ENCODE peak calls at places on chromosomes 16 and 17, in four cellular contexts. One of them, this sample, is unnamed. For H3K4me1, the result is how much of the 10 kb centered on the place peaks cover.

GRCh38 chr16:23368469-23368868 is 66.4 kb downstream of the SCNN1B start:
- DNase-seq in uterus: no peak
- DNase-seq in sigmoid colon: no peak
- DNase-seq in stomach: no peak
- DNase-seq in this sample: no peak

GRCh38 chr17:74882517-74883240 is 9.9 kb upstream of the FDXR start:
- DNase-seq in sigmoid colon: no peak
- DNase-seq in stomach: no peak
- DNase-seq in uterus: no peak
- DNase-seq in this sample: no peak

GRCh38 chr17:27741361-27741861 is 58.9 kb downstream of the NOS2 start:
- DNase-seq in sigmoid colon: no peak
- DNase-seq in uterus: no peak
- DNase-seq in stomach: no peak
- DNase-seq in this sample: no peak

GRCh38 chr16:68450741-68451140 is 2.4 kb upstream of the SMPD3 start:
- DNase-seq in uterus: no peak
- DNase-seq in stomach: no peak
- DNase-seq in sigmoid colon: no peak
- DNase-seq in this sample: no peak

GRCh38 chr16:84360170-84360569 is 8.2 kb upstream of the ATP2C2 start:
- DNase-seq in stomach: no peak
- DNase-seq in uterus: no peak
- DNase-seq in sigmoid colon: no peak
- DNase-seq in this sample: no peak

GRCh38 chr16:67551972-67552371 is 10.4 kb upstream of the CTCF start:
- DNase-seq in uterus: no peak
- DNase-seq in sigmoid colon: peak
- DNase-seq in stomach: no peak
- DNase-seq in this sample: no peak

GRCh38 chr17:43772877-43773648 is 5.7 kb downstream of the DUSP3 start:
- DNase-seq in stomach: no peak
- DNase-seq in sigmoid colon: no peak
- DNase-seq in uterus: no peak
- DNase-seq in this sample: peak

GRCh38 chr17:30000755-30001257 is 59.4 kb downstream of the EFCAB5 start:
- DNase-seq in sigmoid colon: no peak
- DNase-seq in uterus: no peak
- DNase-seq in stomach: no peak
- DNase-seq in this sample: no peak

GRCh38 chr17:82007495-82008257 is 15.0 kb downstream of the CENPX start:
- DNase-seq in sigmoid colon: no peak
- DNase-seq in uterus: no peak
- DNase-seq in stomach: no peak
- DNase-seq in this sample: no peak

GRCh38 chr17:70313450-70313849 is 144.1 kb downstream of the KCNJ2 start:
- DNase-seq in sigmoid colon: no peak
- DNase-seq in stomach: no peak
- DNase-seq in uterus: no peak
- DNase-seq in this sample: no peak

GRCh38 chr17:27984816-27985215 is 57.7 kb upstream of the NLK start:
- DNase-seq in stomach: no peak
- DNase-seq in sigmoid colon: no peak
- DNase-seq in uterus: peak
- DNase-seq in this sample: no peak

GRCh38 chr16:88380099-88380498 is 2.7 kb upstream of the ZNF469 start:
- DNase-seq in uterus: no peak
- DNase-seq in stomach: no peak
- DNase-seq in sigmoid colon: peak
- DNase-seq in this sample: no peak

GRCh38 chr16:9992441-9992840 is 189.8 kb downstream of the GRIN2A start:
- DNase-seq in uterus: no peak
- DNase-seq in stomach: no peak
- DNase-seq in sigmoid colon: no peak
- DNase-seq in this sample: no peak

GRCh38 chr17:60641810-60642220 is 35.8 kb upstream of the BCAS3 start:
- DNase-seq in stomach: peak
- DNase-seq in uterus: peak
- DNase-seq in sigmoid colon: peak
- DNase-seq in this sample: no peak

GRCh38 chr17:68398731-68399637 is 58.3 kb downstream of the WIPI1 start:
- DNase-seq in sigmoid colon: peak
- DNase-seq in stomach: peak
- DNase-seq in uterus: peak
- DNase-seq in this sample: no peak

GRCh38 chr16:29790949-29791844 is 646 bp downstream of the KIF22 start:
- DNase-seq in sigmoid colon: no peak
- DNase-seq in uterus: no peak
- DNase-seq in stomach: no peak
- DNase-seq in this sample: no peak

GRCh38 chr17:29936724-29937123 is 4.7 kb upstream of the EFCAB5 start:
- DNase-seq in sigmoid colon: no peak
- DNase-seq in stomach: no peak
- DNase-seq in uterus: no peak
- DNase-seq in this sample: no peak

GRCh38 chr16:23694707-23695373 is 16.2 kb downstream of the PLK1 start:
- DNase-seq in stomach: no peak
- DNase-seq in uterus: no peak
- DNase-seq in sigmoid colon: no peak
- DNase-seq in this sample: no peak

GRCh38 chr17:81926451-81927144 is 937 bp downstream of the MAFG start:
- DNase-seq in uterus: peak
- DNase-seq in stomach: peak
- DNase-seq in sigmoid colon: peak
- DNase-seq in this sample: peak

GRCh38 chr17:54937018-54937417 is 31.4 kb downstream of the COX11 start:
- DNase-seq in stomach: no peak
- DNase-seq in sigmoid colon: no peak
- DNase-seq in uterus: no peak
- DNase-seq in this sample: no peak

GRCh38 chr17:10875411-10875810 is 37.5 kb upstream of the PIRT start:
- DNase-seq in sigmoid colon: no peak
- DNase-seq in uterus: no peak
- DNase-seq in stomach: no peak
- DNase-seq in this sample: no peak

GRCh38 chr17:21239680-21240374 is 13.4 kb downstream of the NATD1 start:
- DNase-seq in uterus: peak
- DNase-seq in sigmoid colon: no peak
- DNase-seq in stomach: no peak
- DNase-seq in this sample: no peak

GRCh38 chr17:7852262-7852670 is 2.6 kb upstream of the TMEM88 start:
- DNase-seq in sigmoid colon: peak
- DNase-seq in stomach: no peak
- DNase-seq in uterus: peak
- DNase-seq in this sample: no peak

GRCh38 chr17:28828294-28829040 is 14.1 kb downstream of the FAM222B start:
- DNase-seq in stomach: peak
- DNase-seq in sigmoid colon: peak
- DNase-seq in uterus: no peak
- DNase-seq in this sample: no peak

GRCh38 chr17:70636517-70637133 is 467.3 kb downstream of the KCNJ2 start:
- DNase-seq in sigmoid colon: no peak
- DNase-seq in stomach: no peak
- DNase-seq in uterus: no peak
- DNase-seq in this sample: no peak

GRCh38 chr17:27940503-27940902 is 47.3 kb upstream of the LYRM9 start:
- DNase-seq in uterus: no peak
- DNase-seq in stomach: no peak
- DNase-seq in sigmoid colon: no peak
- DNase-seq in this sample: no peak

GRCh38 chr17:63120406-63120805 is 154.4 kb downstream of the TANC2 start:
- DNase-seq in stomach: no peak
- DNase-seq in sigmoid colon: no peak
- DNase-seq in uterus: no peak
- DNase-seq in this sample: no peak

GRCh38 chr16:84497836-84498610 is 6.4 kb downstream of the MEAK7 start:
- DNase-seq in uterus: no peak
- DNase-seq in stomach: no peak
- DNase-seq in sigmoid colon: no peak
- DNase-seq in this sample: no peak

GRCh38 chr17:64115043-64115698 is 14.8 kb downstream of the ERN1 start:
- DNase-seq in sigmoid colon: no peak
- DNase-seq in stomach: peak
- DNase-seq in uterus: no peak
- DNase-seq in this sample: no peak

GRCh38 chr16:3576211-3576610 is 992 bp downstream of the NLRC3 start:
- DNase-seq in stomach: no peak
- DNase-seq in sigmoid colon: no peak
- DNase-seq in uterus: no peak
- DNase-seq in this sample: no peak

GRCh38 chr16:87926246-87927194 is 9.8 kb downstream of the CA5A start:
- DNase-seq in sigmoid colon: no peak
- DNase-seq in uterus: no peak
- DNase-seq in stomach: no peak
- DNase-seq in this sample: no peak

GRCh38 chr16:22217890-22218730 is 12.0 kb downstream of the EEF2K start:
- DNase-seq in stomach: no peak
- DNase-seq in uterus: peak
- DNase-seq in sigmoid colon: peak
- DNase-seq in this sample: peak

GRCh38 chr17:9529033-9529748 is 46.4 kb downstream of the STX8 start:
- DNase-seq in sigmoid colon: no peak
- DNase-seq in stomach: no peak
- DNase-seq in uterus: no peak
- DNase-seq in this sample: no peak

GRCh38 chr17:76033139-76033538 is 6.0 kb upstream of the EVPL start:
- DNase-seq in stomach: no peak
- DNase-seq in uterus: no peak
- DNase-seq in sigmoid colon: no peak
- DNase-seq in this sample: no peak

GRCh38 chr17:2054262-2054739 is 602 bp upstream of the HIC1 start:
- DNase-seq in uterus: peak
- DNase-seq in sigmoid colon: peak
- DNase-seq in stomach: no peak
- DNase-seq in this sample: peak

GRCh38 chr17:2053380-2054261 is 1.3 kb upstream of the HIC1 start:
- DNase-seq in stomach: peak
- DNase-seq in sigmoid colon: peak
- DNase-seq in uterus: peak
- DNase-seq in this sample: peak

GRCh38 chr17:2056221-2057129 is 1.6 kb downstream of the HIC1 start:
- DNase-seq in stomach: no peak
- DNase-seq in uterus: peak
- DNase-seq in sigmoid colon: peak
- DNase-seq in this sample: no peak

GRCh38 chr17:2055494-2056220 is 754 bp downstream of the HIC1 start:
- DNase-seq in sigmoid colon: peak
- DNase-seq in stomach: no peak
- DNase-seq in uterus: peak
- DNase-seq in this sample: peak

DNA sequence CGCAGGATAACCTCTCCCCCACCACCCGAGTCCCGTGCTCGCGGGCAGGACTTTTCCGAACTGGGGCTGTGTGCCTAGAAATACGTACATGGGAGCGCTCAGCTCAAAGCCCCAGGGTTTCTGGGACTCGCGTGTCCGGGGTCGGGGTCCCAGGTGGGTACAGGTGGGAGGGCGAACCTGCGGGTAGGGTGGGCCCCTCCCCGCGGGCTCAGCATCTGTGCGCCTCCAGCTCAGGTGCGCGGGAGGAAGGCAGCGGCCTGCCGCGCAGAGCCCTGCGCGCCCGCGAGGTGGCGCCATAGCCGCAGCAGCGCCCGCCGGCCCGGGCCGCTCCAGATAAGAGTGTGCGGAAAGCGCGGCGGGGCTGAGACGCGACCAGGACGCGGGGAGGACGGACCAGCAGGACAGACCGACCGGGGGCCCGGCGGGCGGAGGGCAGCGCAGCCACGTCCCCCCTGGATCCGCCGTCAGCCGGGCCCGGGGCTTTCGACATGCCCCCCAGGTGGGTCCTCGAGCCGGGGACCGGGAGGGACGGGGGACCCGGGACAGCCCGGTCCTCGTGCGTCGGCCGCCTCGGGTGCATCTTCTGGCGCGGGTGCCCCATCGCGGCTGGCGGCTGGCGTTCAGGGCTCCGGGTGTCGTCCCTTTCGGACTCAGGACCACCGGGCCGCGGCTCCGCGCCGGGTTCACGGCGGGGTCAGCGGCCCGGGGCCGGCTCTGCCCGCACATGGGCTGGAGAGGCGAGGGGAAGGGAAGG is at the start of gene HIC1:
- DNase-seq in uterus: peak
- DNase-seq in sigmoid colon: peak
- DNase-seq in stomach: peak
- DNase-seq in this sample: peak
- TF ChIP-seq POLR2A in uterus: peak
- TF ChIP-seq POLR2A in sigmoid colon: peak
- TF ChIP-seq POLR2A in stomach: no peak
- TF ChIP-seq POLR2A in this sample: peak

GRCh38 chr17:58285422-58285810 is 4.7 kb upstream of the MPO start:
- DNase-seq in uterus: no peak
- DNase-seq in stomach: no peak
- DNase-seq in sigmoid colon: peak
- DNase-seq in this sample: no peak
- H3K4me1 ChIP-seq in uterus: under half
- H3K4me1 ChIP-seq in stomach: under half
- H3K4me1 ChIP-seq in sigmoid colon: under half
- H3K4me1 ChIP-seq in this sample: under half

DNA sequence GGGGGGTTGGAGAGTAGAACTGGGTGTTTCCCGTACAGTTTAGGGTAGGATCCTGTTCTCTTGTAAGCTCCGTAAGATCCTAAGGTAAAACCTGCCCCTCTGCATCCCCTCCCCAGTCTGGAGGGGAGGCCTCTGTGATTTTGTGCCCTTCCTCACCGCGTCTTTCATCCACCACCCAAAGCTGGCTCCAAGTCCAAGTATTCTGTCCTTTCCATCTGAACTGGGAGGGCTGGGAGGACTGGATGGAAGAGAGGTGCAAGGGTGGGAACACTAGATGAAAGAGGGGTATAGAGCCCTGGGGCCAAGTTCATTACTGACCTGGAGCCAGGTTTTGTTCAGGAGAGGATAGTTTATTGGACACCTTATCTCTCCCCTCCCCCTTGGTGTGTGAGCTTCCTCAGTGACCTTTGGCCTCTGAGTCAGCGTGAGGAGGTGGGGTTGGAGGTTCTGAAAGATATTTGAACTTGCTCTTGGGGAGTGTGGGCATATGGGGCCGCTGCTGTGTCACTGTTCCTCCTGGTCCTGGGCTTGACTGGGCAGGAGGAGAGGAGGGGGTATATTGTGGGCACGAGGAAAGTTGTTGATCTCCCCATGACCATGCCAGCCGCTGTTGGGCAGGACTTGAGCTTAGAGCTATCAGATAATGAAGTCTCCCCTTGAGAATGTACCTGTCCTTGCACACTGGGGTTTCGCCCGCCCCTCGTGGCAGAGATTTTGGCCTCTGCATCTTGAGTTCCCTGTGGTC is 1.6 kb downstream of the LASP1 start:
- DNase-seq in stomach: peak
- DNase-seq in sigmoid colon: peak
- DNase-seq in uterus: peak
- DNase-seq in this sample: peak
- TF ChIP-seq POLR2A in stomach: no peak
- TF ChIP-seq POLR2A in sigmoid colon: no peak
- TF ChIP-seq POLR2A in uterus: no peak
- TF ChIP-seq POLR2A in this sample: no peak

GRCh38 chr17:1109606-1110523 is 69.9 kb downstream of the ABR start:
- DNase-seq in uterus: no peak
- DNase-seq in stomach: peak
- DNase-seq in sigmoid colon: no peak
- DNase-seq in this sample: no peak
- H3K4me1 ChIP-seq in uterus: under half
- H3K4me1 ChIP-seq in stomach: half or more
- H3K4me1 ChIP-seq in sigmoid colon: under half
- H3K4me1 ChIP-seq in this sample: half or more

GRCh38 chr17:78449983-78450382 is 71.5 kb downstream of the PGS1 start:
- DNase-seq in sigmoid colon: no peak
- DNase-seq in stomach: no peak
- DNase-seq in uterus: no peak
- DNase-seq in this sample: peak
- TF ChIP-seq POLR2A in sigmoid colon: no peak
- TF ChIP-seq POLR2A in stomach: no peak
- TF ChIP-seq POLR2A in uterus: no peak
- TF ChIP-seq POLR2A in this sample: no peak

This sample was measured in heart left ventricle.